ENCODE peak calls at places on chromosomes 13 and 19, in four cellular contexts. H is T-helper 1 cell, E is NCI-H524, C is KBM-7. P is an unnamed sample.

GRCh38 chr19:4707956-4708650 is 15.5 kb downstream of the DPP9 start:
- DNase-seq in H (no peak), E (no peak), C (no peak), P (no peak)

GRCh38 chr13:20943519-20944012 is 41.0 kb upstream of the XPO4 start:
- DNase-seq in H (peak), E (peak), C (peak), P (peak)

GRCh38 chr13:114143806-114144605 is 11.6 kb upstream of the RASA3 start:
- DNase-seq in H (peak), E (peak), C (no peak), P (no peak)

GRCh38 chr13:113742000-113742441 is 17.0 kb upstream of the TMEM255B start:
- DNase-seq in H (no peak), E (peak), C (peak), P (no peak)

GRCh38 chr13:44331912-44332840 is 41.4 kb upstream of the SERP2 start:
- DNase-seq in H (no peak), E (peak), C (peak), P (no peak)

GRCh38 chr19:35911173-35911572 is 3.1 kb upstream of the TYROBP start:
- DNase-seq in H (no peak), E (peak), C (peak), P (no peak)

GRCh38 chr19:51473009-51473707 is 5.2 kb upstream of the CEACAM18 start:
- DNase-seq in H (peak), E (peak), C (peak), P (peak)

GRCh38 chr19:6423499-6424189 is 967 bp downstream of the KHSRP start:
- DNase-seq in H (peak), E (no peak), C (peak), P (no peak)

GRCh38 chr19:18646535-18647370 is 9.9 kb downstream of the KLHL26 start:
- DNase-seq in H (no peak), E (no peak), C (no peak), P (no peak)

GRCh38 chr19:43496960-43497359 is 7.6 kb downstream of the PHLDB3 start:
- DNase-seq in H (no peak), E (no peak), C (no peak), P (no peak)

GRCh38 chr19:13130886-13131490 is 12.9 kb downstream of the NACC1 start:
- DNase-seq in H (no peak), E (no peak), C (no peak), P (no peak)

GRCh38 chr13:88153353-88153752 is 482.2 kb downstream of the SLITRK5 start:
- DNase-seq in H (no peak), E (no peak), C (no peak), P (no peak)

GRCh38 chr19:48992571-48993174 is 436 bp downstream of the GYS1 start:
- DNase-seq in H (no peak), E (no peak), C (no peak), P (no peak)

GRCh38 chr13:42836930-42837329 is 55.5 kb downstream of the FAM216B start:
- DNase-seq in H (no peak), E (peak), C (no peak), P (no peak)

GRCh38 chr13:97125051-97125809 is 96.9 kb upstream of the MBNL2 start:
- DNase-seq in H (peak), E (peak), C (no peak), P (no peak)